ENCODE peak calls at places on chromosomes 11 and 22, in ten cellular contexts. E is globus pallidus; F is iPS-NIHi11; U is AG09309; M is KBM-7; X is germinal center; S is activated CD4-positive, alpha-beta T cell treated with anti-CD3 and anti-CD28 coated beads, Interleukin-2, amount 50 U/mL, for 48 hours; B is SJSA1; K is stimulated activated CD8-positive, alpha-beta memory T cell treated with anti-CD3 and anti-CD28 coated beads, Interleukin-4, amount 100 ng/mL, for 4 hours; Y is NB4. L is an unnamed sample.

GRCh38 chr22:31082606-31083376 is 1.7 kb downstream of the SMTN start:
- DNase-seq in Y (peak), M (peak), U (no peak), X (no peak), E (no peak), K (peak), B (peak), F (peak), S (peak), L (peak)

GRCh38 chr11:67283490-67283963 is 5.6 kb upstream of the ANKRD13D start:
- DNase-seq in K (no peak), Y (peak), U (no peak), S (no peak), E (no peak), X (no peak), M (no peak), F (no peak), B (no peak), L (no peak)

GRCh38 chr11:34136420-34136819 is 31.0 kb downstream of the NAT10 start:
- DNase-seq in K (no peak), E (no peak), F (no peak), X (no peak), S (no peak), B (no peak), M (no peak), Y (no peak), U (no peak), L (no peak)

GRCh38 chr11:65362320-65362931 is 7.9 kb downstream of the TIGD3 start:
- DNase-seq in S (no peak), F (no peak), E (no peak), U (no peak), Y (peak), M (peak), K (no peak), B (no peak), X (no peak), L (no peak)

GRCh38 chr11:66652651-66653050 is 14.1 kb downstream of the RBM4 start:
- DNase-seq in S (no peak), M (no peak), B (no peak), U (no peak), X (no peak), F (no peak), K (no peak), E (no peak), Y (no peak), L (no peak)

GRCh38 chr11:67372993-67373915 is at the start of gene CLCF1:
- DNase-seq in K (peak), M (peak), Y (peak), E (no peak), S (peak), X (peak), U (no peak), F (peak), B (peak), L (no peak)

GRCh38 chr11:14012836-14013235 is 50.3 kb downstream of the SPON1 start:
- DNase-seq in F (no peak), U (no peak), M (no peak), E (no peak), B (no peak), K (no peak), S (no peak), X (no peak), Y (no peak), L (no peak)

GRCh38 chr22:47901911-47902310 is 1139.5 kb downstream of the TBC1D22A start:
- DNase-seq in Y (no peak), U (no peak), F (no peak), B (no peak), M (no peak), E (no peak), S (no peak), K (no peak), X (no peak), L (no peak)

GRCh38 chr11:11267312-11267711 is 85.7 kb downstream of the CSNK2A3 start:
- DNase-seq in K (no peak), X (no peak), Y (no peak), F (no peak), M (no peak), U (no peak), E (no peak), B (no peak), S (no peak), L (no peak)

GRCh38 chr11:93288767-93289166 is 41.8 kb upstream of the DEUP1 start:
- DNase-seq in F (no peak), K (no peak), X (no peak), B (no peak), Y (no peak), M (no peak), U (no peak), S (no peak), E (no peak), L (no peak)

GRCh38 chr11:100629671-100630070 is 57.4 kb upstream of the ARHGAP42 start:
- DNase-seq in Y (no peak), U (no peak), E (peak), F (no peak), X (no peak), S (no peak), B (no peak), M (no peak), K (no peak), L (peak)

GRCh38 chr11:64976651-64977050 is 4.7 kb upstream of the MAJIN start:
- DNase-seq in E (no peak), S (no peak), X (no peak), M (no peak), F (no peak), K (no peak), U (no peak), Y (no peak), B (no peak), L (no peak)

GRCh38 chr11:69301491-69302401 is 7.8 kb downstream of the MYEOV start:
- DNase-seq in U (no peak), X (no peak), B (peak), S (peak), F (peak), M (no peak), Y (peak), K (no peak), E (no peak), L (no peak)

GRCh38 chr11:33543823-33544222 is 156.8 kb downstream of the C11orf91 start:
- DNase-seq in E (no peak), F (no peak), S (no peak), B (no peak), Y (no peak), K (no peak), X (no peak), M (no peak), U (no peak), L (no peak)

GRCh38 chr22:46830001-46830715 is 67.7 kb downstream of the TBC1D22A start:
- DNase-seq in X (no peak), S (no peak), U (no peak), Y (no peak), E (no peak), F (no peak), K (no peak), M (no peak), B (peak), L (no peak)

GRCh38 chr22:20514658-20515406 is 7.4 kb downstream of the MED15 start:
- DNase-seq in F (no peak), Y (peak), M (no peak), S (no peak), U (peak), E (no peak), B (peak), X (no peak), K (no peak), L (no peak)

GRCh38 chr11:5618807-5619206 is 6.0 kb upstream of the TRIM34 start:
- DNase-seq in K (no peak), M (no peak), F (no peak), X (no peak), S (no peak), B (no peak), Y (no peak), U (peak), E (no peak), L (no peak)

GRCh38 chr11:73614591-73614990 is 16.7 kb upstream of the FAM168A start:
- DNase-seq in S (no peak), E (no peak), U (no peak), X (no peak), M (no peak), F (no peak), Y (no peak), B (no peak), K (no peak), L (no peak)

GRCh38 chr11:93393386-93393785 is 62.8 kb downstream of the DEUP1 start:
- DNase-seq in E (no peak), M (no peak), S (no peak), X (no peak), K (no peak), B (no peak), U (no peak), F (no peak), Y (no peak), L (no peak)

GRCh38 chr22:47419239-47419638 is 656.8 kb downstream of the TBC1D22A start:
- DNase-seq in B (no peak), K (no peak), U (no peak), S (no peak), X (no peak), Y (no peak), E (no peak), M (no peak), F (no peak), L (no peak)

GRCh38 chr22:45425101-45425500 is 11.6 kb downstream of the RIBC2 start:
- DNase-seq in E (no peak), M (no peak), B (peak), K (no peak), X (no peak), U (no peak), F (no peak), Y (peak), S (no peak), L (no peak)

GRCh38 chr11:11780843-11781242 is 60.9 kb upstream of the USP47 start:
- DNase-seq in Y (no peak), F (no peak), S (no peak), B (no peak), K (no peak), M (no peak), E (no peak), X (no peak), U (no peak), L (no peak)

GRCh38 chr11:79393362-79394043 is 47.3 kb downstream of the TENM4 start:
- DNase-seq in K (no peak), Y (peak), M (no peak), E (no peak), U (no peak), X (no peak), B (no peak), F (peak), S (no peak), L (peak)

GRCh38 chr11:19910931-19911330 is 198.3 kb downstream of the NAV2 start:
- DNase-seq in S (no peak), U (no peak), B (no peak), M (no peak), Y (no peak), K (no peak), E (no peak), F (no peak), X (no peak), L (no peak)

GRCh38 chr22:22235564-22235963 is 9.0 kb upstream of the VPREB1 start:
- DNase-seq in B (peak), E (peak), F (peak), K (peak), U (no peak), S (peak), Y (peak), M (peak), X (peak), L (peak)

GRCh38 chr11:100328626-100329340 is 358.3 kb upstream of the ARHGAP42 start:
- DNase-seq in B (peak), M (no peak), Y (no peak), F (no peak), U (no peak), S (no peak), E (no peak), X (no peak), K (no peak), L (peak)

GRCh38 chr11:116173946-116174911 is 598.6 kb downstream of the BUD13 start:
- DNase-seq in Y (no peak), F (no peak), M (no peak), E (no peak), B (no peak), U (no peak), X (no peak), S (no peak), K (no peak), L (no peak)

GRCh38 chr11:47766363-47767227 is 546 bp downstream of the FNBP4 start:
- DNase-seq in U (no peak), S (peak), Y (peak), X (peak), K (peak), B (peak), F (no peak), M (peak), E (peak), L (peak)

GRCh38 chr11:73323464-73323863 is 15.4 kb downstream of the ARHGEF17 start:
- DNase-seq in X (no peak), Y (no peak), K (no peak), U (no peak), E (no peak), M (no peak), B (peak), S (no peak), F (peak), L (peak)

GRCh38 chr11:106381895-106382294 is 304.4 kb downstream of the AASDHPPT start:
- DNase-seq in F (no peak), E (no peak), X (no peak), S (no peak), U (no peak), Y (no peak), M (no peak), K (no peak), B (no peak), L (peak)

GRCh38 chr22:37303821-37304274 is 21.5 kb downstream of the CYTH4 start:
- DNase-seq in E (no peak), F (no peak), X (no peak), B (peak), K (peak), S (peak), Y (peak), M (no peak), U (peak), L (no peak)

GRCh38 chr22:38864361-38865191 is 7.4 kb downstream of the CBX6 start:
- DNase-seq in X (no peak), S (no peak), U (no peak), F (no peak), E (no peak), B (no peak), K (no peak), M (no peak), Y (no peak), L (no peak)

GRCh38 chr11:121965330-121965729 is 150.7 kb downstream of the BLID start:
- DNase-seq in F (no peak), E (no peak), U (no peak), K (no peak), Y (peak), B (peak), X (no peak), M (no peak), S (no peak), L (peak)

GRCh38 chr11:96200243-96200642 is 142.8 kb downstream of the MAML2 start:
- DNase-seq in X (no peak), K (no peak), E (no peak), U (peak), Y (no peak), M (no peak), B (no peak), F (no peak), S (no peak), L (no peak)

GRCh38 chr22:46499798-46500174 is 37.6 kb downstream of the CELSR1 start:
- DNase-seq in K (no peak), F (no peak), M (no peak), Y (no peak), E (no peak), B (no peak), S (no peak), X (no peak), U (no peak), L (no peak)

GRCh38 chr22:36569999-36570398 is 41.0 kb upstream of the EIF3D start:
- DNase-seq in Y (no peak), B (peak), U (no peak), M (no peak), E (no peak), X (no peak), F (peak), K (no peak), S (no peak), L (peak)

L was measured in ELF-1.